ENCODE peak calls at places on chromosomes 7 and 10, in ten cellular contexts. S is fibroblast of pulmonary artery, N is tibial artery, T is dorsolateral prefrontal cortex, V is epithelial cell of esophagus, I is RWPE1, Q is progenitor cell of endocrine pancreas, X is coronary artery, J is thoracic aorta, W is astrocyte of the cerebellum. B is an unnamed sample.

GRCh38 chr10:97572214-97572989 is at the start of gene ANKRD2:
- DNase-seq in X (peak), Q (peak), S (peak), W (peak), N (peak), T (peak), I (peak), V (peak), J (peak), B (no peak)

GRCh38 chr7:28176174-28176573 is 4.4 kb downstream of the JAZF1 start:
- DNase-seq in Q (no peak), W (no peak), N (no peak), X (no peak), J (no peak), I (no peak), S (no peak), T (no peak), V (no peak), B (no peak)

GRCh38 chr7:150340024-150340749 is 1.2 kb downstream of the RARRES2 start:
- DNase-seq in X (no peak), V (no peak), W (no peak), S (peak), Q (peak), I (no peak), J (no peak), N (peak), T (no peak), B (peak)

GRCh38 chr10:118594392-118595063 is 920 bp downstream of the PRLHR start:
- DNase-seq in T (peak), J (no peak), X (no peak), N (no peak), I (peak), W (peak), V (peak), S (peak), Q (peak), B (no peak)

GRCh38 chr10:33935350-33935749 is 600.9 kb upstream of the NRP1 start:
- DNase-seq in V (no peak), Q (no peak), T (no peak), J (no peak), W (no peak), I (no peak), S (no peak), X (no peak), N (no peak), B (no peak)

GRCh38 chr7:107233174-107233573 is 64.4 kb downstream of the HBP1 start:
- DNase-seq in N (no peak), V (no peak), S (no peak), J (no peak), I (no peak), X (no peak), Q (no peak), W (no peak), T (no peak), B (no peak)

GRCh38 chr10:110268931-110269640 is 35.6 kb downstream of the SMNDC1 start:
- DNase-seq in J (no peak), S (no peak), V (no peak), T (no peak), N (no peak), Q (no peak), W (no peak), X (no peak), I (no peak), B (no peak)

GRCh38 chr10:120715214-120715613 is 135.9 kb upstream of the WDR11 start:
- DNase-seq in I (no peak), J (no peak), W (no peak), T (no peak), S (no peak), N (no peak), V (no peak), X (no peak), Q (no peak), B (no peak)

GRCh38 chr7:150806863-150807262 is 6.3 kb downstream of the TMEM176A start:
- DNase-seq in J (no peak), V (no peak), S (no peak), W (no peak), X (no peak), Q (no peak), I (no peak), N (no peak), T (no peak), B (no peak)

GRCh38 chr10:131947631-131948347 is 33.9 kb downstream of the BNIP3 start:
- DNase-seq in X (no peak), I (peak), S (peak), T (no peak), J (no peak), N (no peak), W (peak), V (peak), Q (no peak), B (no peak)

GRCh38 chr7:28759373-28760013 is 198.6 kb downstream of the TRIL start:
- DNase-seq in X (no peak), I (no peak), S (no peak), V (no peak), W (peak), N (no peak), Q (no peak), J (no peak), T (no peak), B (no peak)

GRCh38 chr10:73244866-73245477 is 2.1 kb downstream of the DNAJC9 start:
- DNase-seq in V (no peak), S (peak), J (no peak), T (no peak), I (no peak), Q (no peak), N (no peak), X (no peak), W (no peak), B (no peak)

GRCh38 chr7:129222064-129222463 is 2.8 kb upstream of the AHCYL2 start:
- DNase-seq in W (no peak), V (no peak), X (no peak), N (no peak), T (no peak), J (no peak), I (no peak), S (peak), Q (no peak), B (no peak)

GRCh38 chr10:95650232-95650631 is 6.3 kb downstream of the ALDH18A1 start:
- DNase-seq in Q (no peak), I (no peak), W (no peak), J (no peak), T (no peak), X (no peak), S (no peak), V (no peak), N (no peak), B (no peak)

GRCh38 chr10:12396567-12396966 is 47.2 kb downstream of the CAMK1D start:
- DNase-seq in W (no peak), T (peak), N (peak), X (no peak), V (no peak), S (no peak), J (no peak), I (no peak), Q (no peak), B (no peak)

GRCh38 chr7:5695037-5695708 is 86.3 kb downstream of the RNF216 start:
- DNase-seq in J (no peak), Q (no peak), V (peak), X (peak), I (no peak), T (peak), S (peak), W (peak), N (peak), B (no peak)

GRCh38 chr7:115883629-115884028 is 146.9 kb downstream of the TFEC start:
- DNase-seq in V (no peak), I (no peak), J (no peak), X (no peak), Q (no peak), W (no peak), T (no peak), N (no peak), S (no peak), B (no peak)

GRCh38 chr10:53606951-53607350 is 834.4 kb upstream of the MBL2 start:
- DNase-seq in W (no peak), I (peak), Q (no peak), V (peak), T (no peak), N (no peak), J (no peak), S (no peak), X (no peak), B (no peak)

GRCh38 chr10:62095341-62096071 is 173.1 kb downstream of the RTKN2 start:
- DNase-seq in N (no peak), T (no peak), Q (no peak), W (peak), X (no peak), J (no peak), I (no peak), V (peak), S (peak), B (peak)

GRCh38 chr7:2724453-2725177 is 36.6 kb downstream of the AMZ1 start:
- DNase-seq in X (no peak), T (peak), V (no peak), Q (no peak), I (no peak), J (no peak), N (peak), S (no peak), W (no peak), B (no peak)

GRCh38 chr10:124109261-124109660 is 15.9 kb upstream of the CHST15 start:
- DNase-seq in Q (no peak), I (no peak), J (no peak), S (no peak), W (no peak), T (no peak), X (no peak), N (no peak), V (no peak), B (no peak)

GRCh38 chr10:33441561-33441960 is 107.1 kb upstream of the NRP1 start:
- DNase-seq in V (peak), W (no peak), N (no peak), T (no peak), S (no peak), J (no peak), Q (no peak), I (no peak), X (no peak), B (no peak)

GRCh38 chr7:133668296-133669060 is 415.6 kb downstream of the EXOC4 start:
- DNase-seq in I (no peak), N (no peak), V (peak), W (no peak), J (no peak), S (no peak), Q (no peak), X (no peak), T (no peak), B (no peak)

GRCh38 chr7:73350311-73351068 is 22.5 kb downstream of the FKBP6 start:
- DNase-seq in I (no peak), T (no peak), X (no peak), J (no peak), W (no peak), Q (no peak), S (no peak), V (no peak), N (no peak), B (no peak)

GRCh38 chr10:6195376-6195775 is 7.4 kb upstream of the PFKFB3 start:
- DNase-seq in X (no peak), V (no peak), T (no peak), I (no peak), J (peak), Q (no peak), W (peak), N (peak), S (peak), B (no peak)

GRCh38 chr7:66452165-66452564 is 176.5 kb upstream of the KCTD7 start:
- DNase-seq in N (no peak), S (no peak), Q (no peak), I (no peak), X (no peak), W (peak), V (no peak), T (no peak), J (no peak), B (no peak)

GRCh38 chr10:101565936-101566332 is 22.1 kb downstream of the POLL start:
- DNase-seq in I (no peak), J (no peak), N (peak), V (no peak), W (no peak), S (no peak), T (no peak), X (peak), Q (no peak), B (no peak)

GRCh38 chr7:94357076-94357475 is 37.6 kb upstream of the COL1A2 start:
- DNase-seq in N (no peak), W (no peak), X (no peak), S (no peak), T (no peak), V (no peak), J (no peak), I (no peak), Q (no peak), B (no peak)

GRCh38 chr7:20107582-20107981 is 109.6 kb downstream of the MACC1 start:
- DNase-seq in S (peak), X (no peak), I (no peak), N (no peak), Q (no peak), J (no peak), V (no peak), T (no peak), W (no peak), B (no peak)

GRCh38 chr10:110285501-110285900 is 19.2 kb downstream of the SMNDC1 start:
- DNase-seq in W (no peak), V (no peak), I (no peak), Q (no peak), X (no peak), S (no peak), T (no peak), J (no peak), N (no peak), B (no peak)

GRCh38 chr7:155371331-155371883 is 73.7 kb downstream of the INSIG1 start:
- DNase-seq in W (no peak), X (no peak), S (no peak), I (no peak), T (no peak), J (no peak), V (no peak), N (peak), Q (no peak), B (no peak)

GRCh38 chr10:76723781-76724336 is 913.7 kb downstream of the KCNMA1 start:
- DNase-seq in N (no peak), X (no peak), V (no peak), W (no peak), S (no peak), T (no peak), J (no peak), I (no peak), Q (no peak), B (no peak)

GRCh38 chr10:121532465-121532864 is 65.8 kb downstream of the FGFR2 start:
- DNase-seq in X (no peak), T (peak), V (peak), I (no peak), N (no peak), J (no peak), Q (no peak), W (no peak), S (no peak), B (no peak)

GRCh38 chr7:130960208-130960988 is 226.4 kb upstream of the KLF14 start:
- DNase-seq in V (peak), Q (no peak), S (peak), W (peak), I (peak), N (no peak), T (no peak), X (no peak), J (no peak), B (peak)

GRCh38 chr10:111506266-111507034 is 429.6 kb downstream of the ADRA2A start:
- DNase-seq in T (no peak), V (no peak), Q (no peak), I (no peak), W (no peak), J (no peak), N (no peak), X (no peak), S (no peak), B (no peak)

GRCh38 chr10:111515264-111515663 is 438.4 kb downstream of the ADRA2A start:
- DNase-seq in S (no peak), X (no peak), W (no peak), J (no peak), T (no peak), I (no peak), Q (no peak), N (no peak), V (no peak), B (no peak)

GRCh38 chr10:111516144-111516543 is 439.3 kb downstream of the ADRA2A start:
- DNase-seq in V (no peak), N (no peak), S (no peak), X (no peak), I (no peak), J (no peak), W (no peak), Q (no peak), T (no peak), B (no peak)

GRCh38 chr10:111515706-111516105 is 438.9 kb downstream of the ADRA2A start:
- DNase-seq in W (no peak), X (no peak), N (no peak), T (no peak), J (no peak), Q (no peak), S (no peak), I (no peak), V (no peak), B (no peak)

DNA sequence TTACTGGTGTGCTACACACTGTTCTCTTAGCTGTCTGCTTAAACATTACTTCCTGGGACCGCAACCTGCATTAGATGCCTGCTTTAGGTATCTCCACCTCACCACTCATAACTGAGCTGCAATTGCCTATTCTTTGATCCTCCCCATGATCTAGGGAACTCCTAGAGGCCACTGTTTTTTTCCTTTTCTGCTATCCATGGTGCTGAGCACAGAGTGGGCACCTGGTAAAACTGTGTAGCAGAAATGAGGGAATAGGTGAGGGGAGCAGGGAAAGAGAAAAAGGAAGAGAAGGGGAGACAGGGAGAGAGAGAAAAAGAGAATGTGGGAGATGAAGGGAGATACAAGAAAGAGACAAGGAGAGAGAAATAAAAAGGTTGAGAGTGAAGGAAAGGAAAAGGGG is 434.9 kb downstream of the ADRA2A start:
- DNase-seq in T (no peak), V (no peak), S (no peak), I (no peak), X (no peak), W (no peak), Q (peak), N (no peak), J (no peak), B (no peak)
- TF ChIP-seq CTCF in T (no peak), V (no peak), S (no peak), I (no peak), X (no peak), W (no peak), Q (no peak), N (no peak), J (no peak), B (no peak)

DNA sequence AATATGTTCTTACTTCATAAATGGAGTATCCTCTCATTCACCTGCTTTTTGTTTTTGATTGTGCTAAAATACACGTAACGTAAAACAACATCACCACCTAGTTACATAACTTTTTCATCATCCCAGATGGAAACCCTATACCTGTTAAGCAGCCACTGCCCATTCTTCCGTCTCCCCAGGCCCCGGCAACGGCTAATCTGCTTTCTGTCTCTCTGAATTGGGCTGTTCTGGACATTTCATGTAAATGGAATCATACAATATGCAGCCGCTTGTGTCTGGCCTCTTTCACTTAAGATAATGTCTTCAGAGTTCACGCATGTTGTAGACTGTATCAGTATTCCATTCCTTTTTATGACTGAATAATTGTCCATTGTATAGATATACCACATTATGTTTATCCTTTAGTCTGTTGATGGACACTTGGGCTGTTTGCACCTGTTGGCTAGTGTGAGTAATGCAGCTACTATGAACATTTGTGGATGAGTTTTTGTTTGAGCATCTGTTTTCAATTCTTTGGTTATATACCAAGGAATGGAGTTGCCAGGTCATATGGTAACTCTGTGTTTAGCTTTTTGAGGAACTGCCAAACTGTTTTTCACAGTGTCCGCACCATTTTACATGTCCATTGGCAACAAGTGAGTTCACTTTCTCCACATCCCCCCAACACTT is 14.1 kb upstream of the SUN1 start:
- DNase-seq in Q (no peak), X (no peak), V (peak), S (peak), W (peak), T (no peak), J (no peak), N (no peak), I (no peak), B (peak)
- TF ChIP-seq CTCF in Q (peak), X (peak), V (peak), S (peak), W (peak), T (no peak), J (peak), N (peak), I (peak), B (peak)

GRCh38 chr10:99906470-99906869 is 103.3 kb downstream of the DNMBP start:
- DNase-seq in V (peak), J (peak), Q (no peak), I (peak), S (peak), W (peak), N (no peak), T (no peak), X (no peak), B (no peak)
- TF ChIP-seq CTCF in V (peak), J (no peak), Q (no peak), I (peak), S (no peak), W (peak), N (no peak), T (no peak), X (no peak), B (no peak)

GRCh38 chr10:113872139-113873030 is 17.9 kb downstream of the NHLRC2 start:
- DNase-seq in T (no peak), X (no peak), V (no peak), Q (no peak), I (no peak), S (peak), N (no peak), J (no peak), W (no peak), B (no peak)
- TF ChIP-seq CTCF in T (no peak), X (no peak), V (no peak), Q (no peak), I (no peak), S (no peak), N (no peak), J (no peak), W (no peak), B (no peak)

DNA sequence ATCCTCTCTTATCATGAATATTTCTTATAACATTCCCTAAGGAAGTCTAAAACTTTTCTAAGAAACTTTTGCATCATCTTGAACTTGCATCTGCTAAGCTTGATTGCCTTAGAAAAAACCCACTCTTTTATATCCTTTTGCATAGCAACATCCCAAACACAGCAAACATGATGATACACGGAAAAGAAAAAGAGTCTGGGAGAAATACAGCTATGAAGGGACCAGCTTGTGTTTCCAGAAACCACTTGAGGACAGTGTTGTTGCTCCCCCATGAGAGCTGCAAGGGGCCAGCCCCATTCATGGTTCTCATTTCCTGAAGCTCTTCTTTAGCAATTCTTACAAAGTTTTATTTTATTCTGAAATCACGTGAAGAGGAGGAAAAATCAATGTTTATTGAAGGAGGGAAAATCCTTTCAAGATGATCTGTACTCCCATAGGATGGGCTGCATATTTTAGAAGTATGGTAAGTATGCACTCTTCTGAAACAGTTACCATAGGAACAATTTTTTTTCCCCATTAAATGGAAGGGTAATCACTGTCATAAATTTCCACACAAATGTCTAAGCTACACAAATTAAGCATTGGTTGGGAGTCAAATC is 17.4 kb upstream of the PRTFDC1 start:
- DNase-seq in J (no peak), S (no peak), W (no peak), Q (no peak), X (no peak), I (no peak), T (no peak), N (no peak), V (no peak), B (no peak)
- TF ChIP-seq CTCF in J (no peak), S (no peak), W (no peak), Q (no peak), X (no peak), I (no peak), T (no peak), N (no peak), V (no peak), B (peak)

B was measured in AG09319.